ENCODE peak calls at places on chromosomes 16 and 17, in six cellular contexts. I, U, R, O, K and D are unnamed samples.

GRCh38 chr17:36205637-36206458 is 5.0 kb upstream of the CCL4L2 start:
- DNase-seq in R (no peak), U (no peak), K (no peak), I (no peak), O (no peak), D (no peak)

GRCh38 chr16:71230122-71230845 is at the start of gene HYDIN:
- DNase-seq in R (peak), U (no peak), I (no peak), K (no peak), O (no peak), D (peak)

GRCh38 chr17:35132816-35133550 is 9.1 kb downstream of the NLE1 start:
- DNase-seq in K (no peak), I (no peak), O (no peak), R (no peak), U (no peak), D (no peak)

GRCh38 chr17:75502746-75503329 is 12.5 kb downstream of the CASKIN2 start:
- DNase-seq in K (no peak), U (no peak), O (no peak), R (no peak), I (no peak), D (no peak)

GRCh38 chr17:70168979-70169706 is at the start of gene KCNJ2:
- DNase-seq in K (peak), O (peak), U (peak), R (peak), I (no peak), D (peak)

GRCh38 chr17:79902146-79902791 is 63.0 kb upstream of the CBX4 start:
- DNase-seq in I (no peak), U (no peak), R (no peak), O (no peak), K (no peak), D (no peak)

GRCh38 chr17:61411944-61412859 is 12.6 kb downstream of the TBX2 start:
- DNase-seq in I (peak), R (peak), U (peak), O (peak), K (peak), D (peak)

GRCh38 chr16:79597775-79598174 is 2.8 kb downstream of the MAF start:
- DNase-seq in U (no peak), I (no peak), O (no peak), R (no peak), K (no peak), D (no peak)

GRCh38 chr17:42311240-42312034 is 23.1 kb downstream of the STAT5A start:
- DNase-seq in K (no peak), I (no peak), U (peak), R (no peak), O (peak), D (no peak)

GRCh38 chr16:88561485-88562369 is 8.5 kb upstream of the ZC3H18 start:
- DNase-seq in O (no peak), U (peak), R (peak), K (peak), I (no peak), D (peak)

GRCh38 chr16:28863929-28864886 is 565 bp downstream of the SH2B1 start:
- DNase-seq in U (peak), O (no peak), R (no peak), I (no peak), K (no peak), D (no peak)

GRCh38 chr16:47725188-47725695 is 264.1 kb downstream of the PHKB start:
- DNase-seq in I (no peak), K (no peak), R (no peak), U (no peak), O (no peak), D (no peak)

GRCh38 chr17:51015145-51015558 is 105.5 kb downstream of the SPAG9 start:
- DNase-seq in K (no peak), I (no peak), U (no peak), O (no peak), R (no peak), D (no peak)

GRCh38 chr16:19907161-19907992 is 22.7 kb upstream of the GPRC5B start:
- DNase-seq in O (no peak), U (peak), K (peak), R (peak), I (peak), D (peak)

GRCh38 chr17:73598131-73598680 is 46.0 kb downstream of the SDK2 start:
- DNase-seq in R (no peak), I (no peak), U (no peak), O (no peak), K (no peak), D (no peak)

GRCh38 chr16:80299416-80299815 is 241.4 kb upstream of the DYNLRB2 start:
- DNase-seq in K (no peak), R (no peak), I (no peak), U (no peak), O (no peak), D (no peak)

GRCh38 chr17:74429604-74430384 is 2.1 kb upstream of the GPRC5C start:
- DNase-seq in U (no peak), R (no peak), K (no peak), O (no peak), I (no peak), D (no peak)

GRCh38 chr16:11202260-11203091 is 53.5 kb downstream of the SOCS1 start:
- DNase-seq in O (no peak), I (no peak), K (no peak), R (no peak), U (no peak), D (no peak)

GRCh38 chr17:1107777-1108559 is 71.8 kb downstream of the ABR start:
- DNase-seq in K (no peak), R (no peak), U (peak), O (no peak), I (no peak), D (no peak)

GRCh38 chr17:58189436-58190146 is 2.9 kb upstream of the EPX start:
- DNase-seq in U (no peak), K (no peak), O (no peak), I (no peak), R (peak), D (peak)

GRCh38 chr16:68685685-68686478 is 40.8 kb downstream of the CDH3 start:
- DNase-seq in R (no peak), I (no peak), U (no peak), K (no peak), O (no peak), D (no peak)

GRCh38 chr17:31499771-31500554 is 108.5 kb downstream of the RAB11FIP4 start:
- DNase-seq in O (peak), I (no peak), K (no peak), R (no peak), U (no peak), D (peak)

GRCh38 chr17:28347261-28347891 is 10.0 kb downstream of the POLDIP2 start:
- DNase-seq in O (no peak), R (no peak), K (no peak), I (no peak), U (peak), D (peak)

GRCh38 chr16:57938936-57939871 is 31.7 kb downstream of the CNGB1 start:
- DNase-seq in I (no peak), U (no peak), K (no peak), R (peak), O (no peak), D (peak)

GRCh38 chr17:379531-380200 is 27.1 kb upstream of the RPH3AL start:
- DNase-seq in K (no peak), O (no peak), R (no peak), U (no peak), I (no peak), D (no peak)

GRCh38 chr16:68375801-68376536 is 65.2 kb downstream of the PRMT7 start:
- DNase-seq in K (no peak), R (no peak), O (no peak), I (no peak), U (no peak), D (no peak)

GRCh38 chr16:67516296-67517177 is 12.1 kb upstream of the RIPOR1 start:
- DNase-seq in O (no peak), U (no peak), R (peak), I (no peak), K (no peak), D (peak)

GRCh38 chr17:15342460-15342859 is 1.1 kb upstream of the TEKT3 start:
- DNase-seq in R (no peak), K (no peak), O (no peak), U (no peak), I (no peak), D (no peak)

GRCh38 chr17:80117491-80118401 is 16.4 kb downstream of the GAA start:
- DNase-seq in R (no peak), I (no peak), O (no peak), U (peak), K (no peak), D (no peak)

GRCh38 chr16:31453255-31454204 is 5.8 kb upstream of the ARMC5 start:
- DNase-seq in I (no peak), R (no peak), O (no peak), K (no peak), U (peak), D (no peak)